ENCODE peak calls at places on chromosomes 12 and 14, in nine cellular contexts. J is AG09309, T is NB4, L is right cardiac atrium, N is C1 segment of cervical spinal cord, F is OCI-M1, A is T-helper 17 cell, H is A172, Y is Daoy. D is an unnamed sample.
A peak's percentile ranks its signal among the peaks of the same experiment; 100 is the strongest.

GRCh38 chr14:33959692-33960151 is 8.8 kb upstream of the EGLN3 start:
- DNase-seq in L (no peak), T (no peak), Y (no peak), J (no peak), F (no peak), A (no peak), N (no peak), H (no peak), D (no peak)

GRCh38 chr12:94263011-94263786 is 114.8 kb downstream of the PLXNC1 start:
- DNase-seq in A (peak; percentile 23), H (no peak), Y (peak; percentile 10), T (peak; percentile 92), N (no peak), F (peak; percentile 89), J (no peak), L (peak; percentile 66), D (no peak)

GRCh38 chr14:99604766-99605298 is 825 bp upstream of the CCDC85C start:
- DNase-seq in F (no peak), T (peak; percentile 56), H (no peak), Y (peak; percentile 63), N (no peak), L (peak; percentile 82), A (peak; percentile 35), J (no peak), D (no peak)

GRCh38 chr12:94603434-94604068 is 46.8 kb downstream of the TMCC3 start:
- DNase-seq in J (no peak), F (peak; percentile 48), Y (peak; percentile 18), H (peak; percentile 30), A (no peak), T (peak; percentile 59), N (no peak), L (peak; percentile 55), D (peak; percentile 39)

GRCh38 chr14:74867673-74868072 is 8.3 kb downstream of the PROX2 start:
- DNase-seq in A (no peak), F (peak; percentile 32), T (no peak), Y (no peak), J (no peak), L (peak; percentile 85), H (no peak), N (peak; percentile 64), D (no peak)

GRCh38 chr14:75831455-75831854 is 150.3 kb downstream of the TGFB3 start:
- DNase-seq in F (peak; percentile 78), L (peak; percentile 51), Y (peak; percentile 88), T (peak; percentile 57), H (no peak), J (no peak), A (no peak), N (no peak), D (peak; percentile 88)

GRCh38 chr12:54357802-54358619 is 6.3 kb downstream of the GPR84 start:
- DNase-seq in F (peak; percentile 69), J (no peak), N (no peak), T (peak; percentile 53), L (no peak), A (peak; percentile 27), H (no peak), Y (no peak), D (peak; percentile 37)

GRCh38 chr12:91057771-91058170 is at the start of gene KERA:
- DNase-seq in N (no peak), F (no peak), Y (no peak), T (no peak), L (no peak), J (no peak), H (no peak), A (no peak), D (no peak)

GRCh38 chr12:47715877-47716548 is 9.3 kb downstream of the ENDOU start:
- DNase-seq in Y (no peak), A (no peak), H (no peak), L (peak; percentile 71), F (no peak), N (no peak), T (no peak), J (no peak), D (no peak)

GRCh38 chr14:58861546-58861945 is 223.8 kb downstream of the DACT1 start:
- DNase-seq in H (no peak), T (no peak), N (no peak), L (no peak), J (no peak), F (no peak), A (no peak), Y (no peak), D (no peak)

GRCh38 chr12:68913682-68914081 is 19.3 kb downstream of the CPM start:
- DNase-seq in A (no peak), N (no peak), J (no peak), L (no peak), F (no peak), H (no peak), T (no peak), Y (no peak), D (no peak)

GRCh38 chr12:41424651-41425050 is 236.5 kb downstream of the PDZRN4 start:
- DNase-seq in T (no peak), Y (no peak), A (no peak), L (no peak), F (no peak), N (no peak), H (no peak), J (no peak), D (no peak)

GRCh38 chr14:102893452-102893851 is 29.0 kb upstream of the AMN start:
- DNase-seq in H (no peak), N (no peak), L (no peak), T (peak; percentile 26), J (peak; percentile 73), A (no peak), Y (no peak), F (no peak), D (no peak)

D was measured in left lung.